ENCODE peak calls at places on chromosomes 7 and 10, in five cellular contexts. B is fibroblast of mammary gland, S is NCI-H187, I is M059J, Z is GM23338. J is an unnamed sample.

GRCh38 chr7:44223362-44224114 is 22.8 kb downstream of the YKT6 start:
- DNase-seq in I (no peak), S (no peak), B (no peak), Z (no peak), J (no peak)

GRCh38 chr10:44774676-44775401 is 136.3 kb upstream of the TMEM72 start:
- DNase-seq in S (no peak), I (peak), Z (no peak), B (no peak), J (no peak)

GRCh38 chr10:75014516-75015230 is 96.8 kb upstream of the SAMD8 start:
- DNase-seq in B (no peak), I (no peak), Z (no peak), S (no peak), J (no peak)

GRCh38 chr7:2009541-2010001 is 223.2 kb downstream of the MAD1L1 start:
- DNase-seq in Z (no peak), I (no peak), B (no peak), S (no peak), J (no peak)

GRCh38 chr10:75019360-75019759 is 92.1 kb upstream of the SAMD8 start:
- DNase-seq in I (peak), B (peak), Z (no peak), S (peak), J (no peak)

GRCh38 chr10:118870467-118871243 is 115.9 kb upstream of the CACUL1 start:
- DNase-seq in I (peak), Z (peak), S (no peak), B (peak), J (no peak)

GRCh38 chr10:77531441-77532001 is 106.1 kb downstream of the KCNMA1 start:
- DNase-seq in Z (no peak), I (peak), S (no peak), B (peak), J (no peak)

GRCh38 chr10:132685921-132686680 is 99.8 kb downstream of the NKX6-2 start:
- DNase-seq in S (no peak), Z (no peak), I (no peak), B (no peak), J (no peak)

GRCh38 chr10:123275183-123275549 is 121.0 kb downstream of the BUB3 start:
- DNase-seq in I (no peak), Z (no peak), B (no peak), S (no peak), J (no peak)

J was measured in iPS DF 6.9.